ENCODE peak calls at places on chromosomes 4 and X, in ten cellular contexts. K is HL-60, E is choroid plexus epithelial cell, F is neural crest cell, Z is nephron progenitor cell, R is body of pancreas, G is sigmoid colon, I is astrocyte of the spinal cord, N is fibroblast of pulmonary artery, T is A549. D is an unnamed sample.

GRCh38 chr4:57053508-57053907 is 56.7 kb downstream of the IGFBP7 start:
- DNase-seq in K (no peak), E (peak; percentile 84), F (no peak), Z (no peak), R (peak; percentile 30), G (no peak), I (peak; percentile 85), N (peak; percentile 73), T (peak; percentile 58), D (no peak)

GRCh38 chr4:3408793-3409330 is 32.9 kb upstream of the HGFAC start:
- DNase-seq in K (no peak), E (no peak), F (no peak), Z (no peak), R (no peak), G (peak; percentile 32), I (no peak), N (no peak), T (no peak), D (no peak)

GRCh38 chr4:85677286-85677685 is 202.3 kb downstream of the ARHGAP24 start:
- DNase-seq in K (no peak), E (peak; percentile 28), F (no peak), Z (no peak), R (peak; percentile 22), G (no peak), I (no peak), N (peak; percentile 26), T (no peak), D (no peak)

GRCh38 chrX:6225307-6226052 is 3.2 kb downstream of the NLGN4X start:
- DNase-seq in K (no peak), E (no peak), F (no peak), Z (no peak), R (no peak), G (no peak), I (no peak), N (no peak), T (no peak), D (no peak)

GRCh38 chr4:120869511-120870278 is 52.8 kb downstream of the PRDM5 start:
- DNase-seq in K (no peak), E (peak; percentile 46), F (no peak), Z (no peak), R (no peak), G (no peak), I (no peak), N (peak; percentile 25), T (no peak), D (no peak)

GRCh38 chr4:85968945-85969830 is 390.7 kb downstream of the MAPK10 start:
- DNase-seq in K (no peak), E (peak; percentile 80), F (no peak), Z (peak; percentile 10), R (no peak), G (no peak), I (peak; percentile 74), N (peak; percentile 84), T (peak; percentile 35), D (no peak)

GRCh38 chr4:100843897-100844296 is 326.1 kb upstream of the EMCN start:
- DNase-seq in K (no peak), E (no peak), F (no peak), Z (no peak), R (no peak), G (no peak), I (no peak), N (no peak), T (no peak), D (no peak)

GRCh38 chrX:2676794-2677675 is 14.1 kb upstream of the CD99 start:
- DNase-seq in K (no peak), E (no peak), F (no peak), Z (no peak), R (no peak), G (no peak), I (peak; percentile 37), N (no peak), T (peak; percentile 59), D (no peak)

GRCh38 chr4:55396305-55397023 is 707 bp downstream of the TMEM165 start:
- DNase-seq in K (no peak), E (peak; percentile 44), F (peak; percentile 56), Z (peak; percentile 71), R (peak; percentile 61), G (peak; percentile 78), I (peak; percentile 48), N (peak; percentile 59), T (no peak), D (peak; percentile 85)

GRCh38 chrX:3129256-3129655 is 88.0 kb downstream of the ARSF start:
- DNase-seq in K (no peak), E (peak; percentile 48), F (no peak), Z (no peak), R (no peak), G (no peak), I (no peak), N (peak; percentile 11), T (no peak), D (no peak)

GRCh38 chr4:149951501-149951900 is 126.7 kb upstream of the DCLK2 start:
- DNase-seq in K (no peak), E (no peak), F (no peak), Z (no peak), R (no peak), G (no peak), I (no peak), N (no peak), T (no peak), D (no peak)

GRCh38 chrX:70262952-70263567 is 3.1 kb upstream of the P2RY4 start:
- DNase-seq in K (no peak), E (peak; percentile 49), F (peak; percentile 37), Z (peak; percentile 56), R (peak; percentile 34), G (no peak), I (peak; percentile 40), N (peak; percentile 46), T (peak; percentile 56), D (no peak)

DNA sequence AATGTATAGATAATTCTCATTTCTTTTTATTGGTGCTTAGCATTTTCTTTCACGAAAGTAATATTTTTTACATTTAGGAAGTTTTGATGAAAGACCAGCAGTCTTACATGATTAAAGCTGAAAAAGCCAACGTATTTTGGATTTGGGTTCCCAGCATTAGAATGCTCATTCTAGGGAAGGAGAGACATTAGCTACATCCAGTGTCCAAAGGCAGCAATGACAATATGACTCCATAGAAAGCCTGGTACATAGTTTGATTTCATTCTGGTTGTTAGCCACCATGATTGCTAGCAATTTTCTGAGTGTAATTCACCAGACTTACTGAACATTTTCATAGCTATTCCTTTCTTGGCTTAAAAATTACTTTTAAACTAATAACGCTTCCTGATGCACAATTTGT is 1397.5 kb downstream of the PCDH7 start:
- DNase-seq in K (no peak), E (no peak), F (no peak), Z (no peak), R (no peak), G (no peak), I (no peak), N (no peak), T (peak; percentile 4), D (no peak)
- TF ChIP-seq CTCF in K (no peak), E (peak; percentile 2), F (no peak), Z (no peak), R (no peak), G (no peak), I (peak; percentile 8), N (no peak), T (no peak), D (peak; percentile 32)

DNA sequence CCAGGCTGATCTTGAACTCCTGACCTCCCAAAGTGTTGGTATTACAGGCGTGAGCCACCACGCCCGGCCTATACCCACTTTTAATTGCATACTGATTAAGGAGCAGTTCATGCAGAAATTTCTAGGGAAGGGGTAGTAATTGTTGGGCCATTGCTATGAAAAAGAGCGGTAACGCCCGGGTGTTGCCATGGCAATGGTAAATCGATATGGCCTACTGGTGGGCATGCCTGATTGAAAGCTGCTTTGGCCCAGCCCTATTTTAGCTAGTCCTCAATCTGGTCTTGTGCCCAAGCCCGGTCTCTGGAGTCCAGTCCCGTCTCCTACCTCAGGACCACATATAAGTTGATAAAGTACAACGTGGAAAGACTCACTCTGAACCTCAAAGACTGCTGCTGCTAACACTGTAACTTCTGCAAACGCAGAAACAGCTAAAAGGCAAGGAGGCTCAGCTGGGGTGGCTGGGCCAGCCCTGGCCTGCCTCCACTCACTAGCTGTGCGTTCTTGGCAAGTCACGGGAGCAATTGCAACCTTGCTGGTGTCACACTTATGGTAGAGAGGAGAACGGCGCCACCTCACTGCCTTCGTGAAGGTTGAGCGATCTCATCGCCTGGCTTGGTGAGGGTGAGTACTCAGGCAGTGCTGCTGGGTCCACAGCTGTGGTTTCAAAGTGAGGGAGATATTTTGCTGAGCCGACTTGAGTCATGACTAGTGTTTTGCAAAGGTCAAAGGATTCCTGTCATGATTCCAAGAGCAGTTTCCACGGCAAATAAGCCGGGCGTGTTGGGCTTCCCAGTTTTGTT is 57.0 kb upstream of the GRPEL1 start:
- DNase-seq in K (no peak), E (peak; percentile 95), F (no peak), Z (peak; percentile 41), R (peak; percentile 60), G (peak; percentile 87), I (peak; percentile 91), N (peak; percentile 84), T (peak; percentile 30), D (no peak)
- TF ChIP-seq CTCF in K (no peak), E (peak; percentile 20), F (no peak), Z (no peak), R (no peak), G (no peak), I (peak; percentile 6), N (no peak), T (no peak), D (no peak)

GRCh38 chrX:103461156-103461555 is 58.1 kb downstream of the RAB40A start:
- DNase-seq in K (no peak), E (no peak), F (no peak), Z (no peak), R (no peak), G (no peak), I (no peak), N (no peak), T (no peak), D (no peak)
- TF ChIP-seq CTCF in K (no peak), E (no peak), F (no peak), Z (no peak), R (no peak), G (no peak), I (no peak), N (no peak), T (no peak), D (no peak)

GRCh38 chrX:431032-431431 is 44.3 kb upstream of the PPP2R3B start:
- DNase-seq in K (no peak), E (no peak), F (no peak), Z (no peak), R (no peak), G (peak; percentile 45), I (no peak), N (peak; percentile 3), T (no peak), D (no peak)

GRCh38 chrX:426881-427280 is 40.2 kb upstream of the PPP2R3B start:
- DNase-seq in K (no peak), E (peak; percentile 14), F (no peak), Z (no peak), R (no peak), G (no peak), I (no peak), N (no peak), T (peak; percentile 69), D (no peak)

GRCh38 chrX:429266-429825 is 42.6 kb upstream of the PPP2R3B start:
- DNase-seq in K (no peak), E (no peak), F (no peak), Z (no peak), R (no peak), G (peak; percentile 41), I (no peak), N (no peak), T (no peak), D (no peak)

GRCh38 chrX:425056-425455 is 38.3 kb upstream of the PPP2R3B start:
- DNase-seq in K (no peak), E (no peak), F (no peak), Z (no peak), R (no peak), G (no peak), I (no peak), N (no peak), T (no peak), D (no peak)

GRCh38 chrX:427812-428725 is 41.4 kb upstream of the PPP2R3B start:
- DNase-seq in K (no peak), E (peak; percentile 41), F (peak; percentile 65), Z (peak; percentile 63), R (no peak), G (peak; percentile 58), I (no peak), N (peak; percentile 17), T (peak; percentile 74), D (no peak)
- TF ChIP-seq CTCF in K (no peak), E (peak; percentile 51), F (peak; percentile 65), Z (peak; percentile 46), R (no peak), G (no peak), I (peak; percentile 17), N (no peak), T (peak; percentile 56), D (peak; percentile 61)

D was measured in osteocyte.